ENCODE peak calls at places on chromosomes 5 and 9, in seven cellular contexts. G, P, R, K, Q, E and X are unnamed samples.

GRCh38 chr5:174693697-174694400 is 30.5 kb upstream of the MSX2 start:
- DNase-seq in E (peak; percentile 54), Q (no peak), R (no peak), P (no peak), G (no peak), K (no peak), X (no peak)

GRCh38 chr5:134714120-134714519 is 24.2 kb upstream of the CAMLG start:
- DNase-seq in K (no peak), P (no peak), Q (no peak), G (no peak), R (no peak), E (no peak), X (no peak)

GRCh38 chr5:150522504-150523464 is 14.9 kb downstream of the NDST1 start:
- DNase-seq in P (no peak), R (no peak), Q (no peak), G (no peak), K (no peak), E (no peak), X (no peak)

GRCh38 chr5:166111021-166111420 is 2180.4 kb upstream of the WWC1 start:
- DNase-seq in G (no peak), Q (no peak), R (no peak), P (no peak), E (no peak), K (no peak), X (no peak)

GRCh38 chr9:127555830-127556820 is 56.0 kb upstream of the STXBP1 start:
- DNase-seq in Q (no peak), P (peak; percentile 94), G (no peak), E (peak; percentile 68), K (no peak), R (no peak), X (no peak)

GRCh38 chr5:67640011-67640410 is 443.4 kb upstream of the CD180 start:
- DNase-seq in K (no peak), R (peak; percentile 57), E (no peak), P (no peak), G (no peak), Q (no peak), X (no peak)

GRCh38 chr9:37559855-37560592 is 16.2 kb downstream of the FBXO10 start:
- DNase-seq in E (no peak), P (no peak), K (no peak), Q (no peak), G (no peak), R (no peak), X (no peak)

GRCh38 chr9:2125909-2126308 is 110.8 kb downstream of the SMARCA2 start:
- DNase-seq in P (no peak), E (no peak), G (peak; percentile 48), R (no peak), Q (no peak), K (no peak), X (no peak)

GRCh38 chr9:219670-220365 is 5.2 kb downstream of the DOCK8 start:
- DNase-seq in R (no peak), Q (no peak), K (no peak), P (no peak), E (no peak), G (no peak), X (no peak)

GRCh38 chr9:79279356-79279755 is 292.4 kb upstream of the TLE4 start:
- DNase-seq in G (no peak), K (no peak), R (no peak), Q (no peak), P (no peak), E (no peak), X (no peak)

GRCh38 chr9:34664281-34665108 is 2.0 kb upstream of the CCL27 start:
- DNase-seq in Q (peak; percentile 69), G (peak; percentile 68), K (peak; percentile 76), R (no peak), E (peak; percentile 90), P (peak; percentile 49), X (peak; percentile 67)

GRCh38 chr5:2187687-2188086 is 305.0 kb upstream of the IRX4 start:
- DNase-seq in G (no peak), E (peak; percentile 24), R (no peak), P (no peak), K (no peak), Q (no peak), X (no peak)

GRCh38 chr5:132850066-132850465 is 16.2 kb downstream of the GDF9 start:
- DNase-seq in E (no peak), R (no peak), K (no peak), G (no peak), Q (no peak), P (no peak), X (no peak)

GRCh38 chr5:74225587-74225986 is 414.9 kb downstream of the ENC1 start:
- DNase-seq in K (no peak), R (no peak), Q (no peak), E (no peak), G (no peak), P (no peak), X (no peak)

GRCh38 chr9:19022206-19022605 is 10.8 kb downstream of the SAXO1 start:
- DNase-seq in K (no peak), R (no peak), Q (no peak), E (no peak), P (no peak), G (no peak), X (no peak)

GRCh38 chr5:157994271-157994691 is 135.3 kb upstream of the CLINT1 start:
- DNase-seq in P (no peak), G (no peak), K (no peak), R (no peak), E (no peak), Q (no peak), X (no peak)

GRCh38 chr9:38112010-38112409 is 43.0 kb upstream of the SHB start:
- DNase-seq in E (no peak), R (no peak), Q (no peak), K (no peak), P (no peak), G (no peak), X (no peak)

GRCh38 chr9:92887880-92888338 is 10.1 kb upstream of the ZNF484 start:
- DNase-seq in R (peak; percentile 17), G (no peak), K (no peak), Q (no peak), E (no peak), P (no peak), X (no peak)

GRCh38 chr9:89226076-89226475 is 47.5 kb upstream of the SHC3 start:
- DNase-seq in P (no peak), E (no peak), K (no peak), G (no peak), R (no peak), Q (peak; percentile 72), X (no peak)

GRCh38 chr9:534886-535285 is 306.6 kb upstream of the DMRT1 start:
- DNase-seq in K (no peak), G (no peak), Q (no peak), E (no peak), P (peak; percentile 1), R (no peak), X (no peak)

GRCh38 chr5:102511666-102512065 is 12.9 kb upstream of the SLCO6A1 start:
- DNase-seq in K (no peak), R (no peak), E (no peak), G (no peak), P (no peak), Q (no peak), X (no peak)

GRCh38 chr5:126499742-126500396 is 76.7 kb downstream of the GRAMD2B start:
- DNase-seq in E (no peak), Q (peak; percentile 14), G (peak; percentile 37), R (no peak), K (no peak), P (no peak), X (no peak)

GRCh38 chr5:169641253-169641652 is 4.2 kb downstream of the DOCK2 start:
- DNase-seq in K (no peak), R (no peak), G (no peak), P (peak; percentile 12), E (no peak), Q (no peak), X (no peak)

GRCh38 chr9:134187821-134188420 is 23.6 kb upstream of the RNU6ATAC start:
- DNase-seq in R (no peak), P (no peak), Q (peak; percentile 25), G (no peak), K (no peak), E (peak; percentile 29), X (peak; percentile 26)

GRCh38 chr9:137978262-137978714 is 100.7 kb downstream of the CACNA1B start:
- DNase-seq in R (no peak), P (no peak), K (no peak), Q (no peak), G (no peak), E (no peak), X (peak; percentile 18)